ENCODE peak calls at places on chromosome 15, in eight cellular contexts. One of them, this sample, is unnamed.

GRCh38 chr15:30962079-30962478 is 29.3 kb downstream of the MTMR10 start:
- DNase-seq in breast epithelium: no peak
- DNase-seq in heart right ventricle: no peak
- DNase-seq in stomach: no peak
- DNase-seq in uterus: no peak
- DNase-seq in MM.1S: no peak
- DNase-seq in AG04450: no peak
- DNase-seq in endodermal cell: no peak
- DNase-seq in this sample: no peak

GRCh38 chr15:72503147-72503546 is 29.0 kb downstream of the ARIH1 start:
- DNase-seq in breast epithelium: no peak
- DNase-seq in heart right ventricle: no peak
- DNase-seq in stomach: no peak
- DNase-seq in uterus: no peak
- DNase-seq in MM.1S: no peak
- DNase-seq in AG04450: no peak
- DNase-seq in endodermal cell: no peak
- DNase-seq in this sample: no peak

GRCh38 chr15:38864122-38864521 is 299.5 kb upstream of the RASGRP1 start:
- DNase-seq in breast epithelium: no peak
- DNase-seq in heart right ventricle: no peak
- DNase-seq in stomach: no peak
- DNase-seq in uterus: no peak
- DNase-seq in MM.1S: no peak
- DNase-seq in AG04450: no peak
- DNase-seq in endodermal cell: peak
- DNase-seq in this sample: no peak

GRCh38 chr15:91445701-91446100 is 345.6 kb downstream of the SV2B start:
- DNase-seq in breast epithelium: no peak
- DNase-seq in heart right ventricle: no peak
- DNase-seq in stomach: no peak
- DNase-seq in uterus: no peak
- DNase-seq in MM.1S: no peak
- DNase-seq in AG04450: no peak
- DNase-seq in endodermal cell: no peak
- DNase-seq in this sample: no peak

GRCh38 chr15:92391640-92392039 is 2.0 kb upstream of the ST8SIA2 start:
- DNase-seq in breast epithelium: no peak
- DNase-seq in heart right ventricle: no peak
- DNase-seq in stomach: no peak
- DNase-seq in uterus: no peak
- DNase-seq in MM.1S: peak
- DNase-seq in AG04450: no peak
- DNase-seq in endodermal cell: peak
- DNase-seq in this sample: peak

GRCh38 chr15:68775671-68776476 is 44.8 kb downstream of the ANP32A start:
- DNase-seq in breast epithelium: no peak
- DNase-seq in heart right ventricle: peak
- DNase-seq in stomach: peak
- DNase-seq in uterus: peak
- DNase-seq in MM.1S: no peak
- DNase-seq in AG04450: no peak
- DNase-seq in endodermal cell: no peak
- DNase-seq in this sample: no peak

GRCh38 chr15:25184356-25185155 is 229.8 kb downstream of the SNRPN start:
- DNase-seq in breast epithelium: peak
- DNase-seq in heart right ventricle: peak
- DNase-seq in stomach: no peak
- DNase-seq in uterus: no peak
- DNase-seq in MM.1S: no peak
- DNase-seq in AG04450: no peak
- DNase-seq in endodermal cell: peak
- DNase-seq in this sample: no peak

GRCh38 chr15:88419830-88420229 is 47.4 kb downstream of the MRPL46 start:
- DNase-seq in breast epithelium: no peak
- DNase-seq in heart right ventricle: no peak
- DNase-seq in stomach: no peak
- DNase-seq in uterus: no peak
- DNase-seq in MM.1S: no peak
- DNase-seq in AG04450: peak
- DNase-seq in endodermal cell: no peak
- DNase-seq in this sample: no peak

GRCh38 chr15:64682255-64682654 is 93.1 kb downstream of the RBPMS2 start:
- DNase-seq in breast epithelium: no peak
- DNase-seq in heart right ventricle: no peak
- DNase-seq in stomach: no peak
- DNase-seq in uterus: no peak
- DNase-seq in MM.1S: no peak
- DNase-seq in AG04450: no peak
- DNase-seq in endodermal cell: no peak
- DNase-seq in this sample: no peak

GRCh38 chr15:64681424-64682024 is 93.9 kb downstream of the RBPMS2 start:
- DNase-seq in breast epithelium: no peak
- DNase-seq in heart right ventricle: no peak
- DNase-seq in stomach: peak
- DNase-seq in uterus: no peak
- DNase-seq in MM.1S: peak
- DNase-seq in AG04450: no peak
- DNase-seq in endodermal cell: peak
- DNase-seq in this sample: no peak

GRCh38 chr15:64673866-64674265 is 101.5 kb downstream of the RBPMS2 start:
- DNase-seq in breast epithelium: no peak
- DNase-seq in heart right ventricle: no peak
- DNase-seq in stomach: no peak
- DNase-seq in uterus: no peak
- DNase-seq in MM.1S: no peak
- DNase-seq in AG04450: no peak
- DNase-seq in endodermal cell: no peak
- DNase-seq in this sample: no peak

GRCh38 chr15:64683378-64683777 is 92.0 kb downstream of the RBPMS2 start:
- DNase-seq in breast epithelium: peak
- DNase-seq in heart right ventricle: no peak
- DNase-seq in stomach: no peak
- DNase-seq in uterus: no peak
- DNase-seq in MM.1S: no peak
- DNase-seq in AG04450: no peak
- DNase-seq in endodermal cell: no peak
- DNase-seq in this sample: no peak

GRCh38 chr15:64678126-64678819 is 97.1 kb downstream of the RBPMS2 start:
- DNase-seq in breast epithelium: no peak
- DNase-seq in heart right ventricle: no peak
- DNase-seq in stomach: no peak
- DNase-seq in uterus: no peak
- DNase-seq in MM.1S: no peak
- DNase-seq in AG04450: no peak
- DNase-seq in endodermal cell: no peak
- DNase-seq in this sample: no peak
- TF ChIP-seq CTCF in breast epithelium: no peak
- TF ChIP-seq CTCF in heart right ventricle: no peak
- TF ChIP-seq CTCF in stomach: no peak
- TF ChIP-seq CTCF in uterus: no peak
- TF ChIP-seq CTCF in MM.1S: no peak
- TF ChIP-seq CTCF in AG04450: no peak
- TF ChIP-seq CTCF in endodermal cell: no peak
- TF ChIP-seq CTCF in this sample: no peak

DNA sequence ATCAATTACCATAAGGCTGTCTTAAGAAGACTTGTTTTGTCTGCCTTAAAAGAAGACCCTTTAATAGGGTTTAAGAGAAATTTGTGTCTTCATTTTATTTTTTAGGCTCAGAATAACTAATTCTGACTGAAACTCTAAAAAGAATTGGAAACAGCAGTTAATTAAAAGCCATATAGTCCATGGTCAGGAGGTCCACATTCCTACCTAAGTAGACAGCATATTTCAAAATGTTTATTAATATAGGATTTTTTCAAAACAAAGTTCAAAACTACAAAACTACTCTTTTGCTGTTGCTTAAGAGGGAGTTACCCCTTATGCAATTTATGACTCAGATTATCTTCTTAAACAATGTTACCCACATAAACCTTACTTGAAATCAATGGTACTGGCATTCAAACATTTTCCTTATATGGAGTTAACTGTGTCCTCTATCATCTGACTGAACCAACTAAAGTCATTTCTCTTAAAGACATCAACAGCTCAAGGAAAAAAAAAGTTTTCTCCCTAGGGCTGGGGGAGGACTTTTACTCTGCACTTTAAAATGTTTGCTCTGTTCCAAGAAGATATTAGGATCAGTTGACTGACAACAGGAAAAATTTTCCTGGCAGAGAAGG is 56.8 kb upstream of the NANOGP8 start:
- DNase-seq in breast epithelium: no peak
- DNase-seq in heart right ventricle: no peak
- DNase-seq in stomach: no peak
- DNase-seq in uterus: no peak
- DNase-seq in MM.1S: no peak
- DNase-seq in AG04450: peak
- DNase-seq in endodermal cell: no peak
- DNase-seq in this sample: no peak
- H3K4me3 ChIP-seq in breast epithelium: no peak
- H3K4me3 ChIP-seq in heart right ventricle: no peak
- H3K4me3 ChIP-seq in stomach: no peak
- H3K4me3 ChIP-seq in uterus: no peak
- H3K4me3 ChIP-seq in MM.1S: no peak
- H3K4me3 ChIP-seq in AG04450: no peak
- H3K4me3 ChIP-seq in endodermal cell: no peak
- H3K4me3 ChIP-seq in this sample: no peak

GRCh38 chr15:74322558-74323180 is 44.8 kb downstream of the CYP11A1 start:
- DNase-seq in breast epithelium: peak
- DNase-seq in heart right ventricle: peak
- DNase-seq in stomach: peak
- DNase-seq in uterus: peak
- DNase-seq in MM.1S: peak
- DNase-seq in AG04450: no peak
- DNase-seq in endodermal cell: peak
- DNase-seq in this sample: peak
- TF ChIP-seq CTCF in breast epithelium: peak
- TF ChIP-seq CTCF in heart right ventricle: peak
- TF ChIP-seq CTCF in stomach: peak
- TF ChIP-seq CTCF in uterus: peak
- TF ChIP-seq CTCF in MM.1S: peak
- TF ChIP-seq CTCF in AG04450: peak
- TF ChIP-seq CTCF in endodermal cell: peak
- TF ChIP-seq CTCF in this sample: peak

DNA sequence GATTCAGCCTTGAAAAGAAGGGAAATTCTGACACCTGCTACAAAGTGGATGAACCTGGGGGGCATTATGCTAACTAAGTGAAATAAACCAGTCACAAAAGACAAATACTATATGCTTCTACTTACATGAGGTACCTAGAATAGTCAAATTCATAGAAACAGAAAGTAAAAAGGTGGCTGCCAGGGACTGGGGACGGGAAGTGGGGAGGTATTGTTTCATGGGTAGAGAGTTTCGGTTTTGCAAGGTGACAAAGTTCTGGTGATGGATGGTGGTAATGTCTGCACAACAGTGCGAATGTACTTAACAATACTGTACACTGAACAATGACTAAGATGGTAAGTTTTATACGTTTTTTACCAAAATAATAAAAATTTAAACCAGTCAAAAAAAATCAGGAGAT is 4.8 kb downstream of the IDH2 start:
- DNase-seq in breast epithelium: no peak
- DNase-seq in heart right ventricle: no peak
- DNase-seq in stomach: no peak
- DNase-seq in uterus: no peak
- DNase-seq in MM.1S: peak
- DNase-seq in AG04450: no peak
- DNase-seq in endodermal cell: no peak
- DNase-seq in this sample: peak
- H3K4me3 ChIP-seq in breast epithelium: no peak
- H3K4me3 ChIP-seq in heart right ventricle: no peak
- H3K4me3 ChIP-seq in stomach: no peak
- H3K4me3 ChIP-seq in uterus: no peak
- H3K4me3 ChIP-seq in MM.1S: peak
- H3K4me3 ChIP-seq in AG04450: no peak
- H3K4me3 ChIP-seq in endodermal cell: no peak
- H3K4me3 ChIP-seq in this sample: peak

DNA sequence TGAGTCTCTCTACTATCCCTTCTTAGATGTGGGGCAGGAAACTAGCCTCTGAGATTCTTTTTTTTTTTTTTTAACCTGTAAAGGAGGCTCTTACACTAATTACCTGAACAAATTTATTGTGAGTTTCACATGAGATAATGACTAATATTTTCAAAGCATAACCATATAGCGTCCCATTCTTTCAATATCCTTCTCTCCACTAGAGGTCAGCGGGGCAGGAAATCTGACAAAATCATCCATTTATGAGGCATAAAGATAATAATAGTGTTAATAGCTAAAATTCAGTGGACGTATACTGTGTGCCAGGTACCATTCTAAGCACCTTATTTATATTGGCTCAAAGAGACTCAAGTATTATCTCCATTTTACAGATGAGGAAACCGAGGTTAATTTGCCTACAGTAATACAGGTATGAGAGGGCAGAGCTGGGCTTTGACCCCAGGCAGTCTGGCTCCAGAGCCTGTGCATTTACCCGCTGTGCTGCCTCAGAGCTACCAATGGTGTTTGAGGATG is 16.3 kb upstream of the SMAD6 start:
- DNase-seq in breast epithelium: no peak
- DNase-seq in heart right ventricle: no peak
- DNase-seq in stomach: no peak
- DNase-seq in uterus: no peak
- DNase-seq in MM.1S: no peak
- DNase-seq in AG04450: no peak
- DNase-seq in endodermal cell: peak
- DNase-seq in this sample: no peak
- TF ChIP-seq CTCF in breast epithelium: no peak
- TF ChIP-seq CTCF in heart right ventricle: peak
- TF ChIP-seq CTCF in stomach: no peak
- TF ChIP-seq CTCF in uterus: no peak
- TF ChIP-seq CTCF in MM.1S: peak
- TF ChIP-seq CTCF in AG04450: peak
- TF ChIP-seq CTCF in endodermal cell: peak
- TF ChIP-seq CTCF in this sample: peak